ENCODE peak calls at places on chromosomes 7 and 10, in five cellular contexts. J is OCI-LY7, P is H9, G is endothelial cell, Q is astrocyte of the spinal cord. N is an unnamed sample.

GRCh38 chr7:28280516-28280915 is 99.9 kb upstream of the JAZF1 start:
- DNase-seq in J (no peak), P (no peak), G (no peak), Q (no peak), N (no peak)

GRCh38 chr10:122417667-122418066 is 36.8 kb upstream of the ARMS2 start:
- DNase-seq in J (no peak), P (no peak), G (no peak), Q (no peak), N (no peak)

GRCh38 chr7:130994378-130995115 is 260.5 kb upstream of the KLF14 start:
- DNase-seq in J (no peak), P (no peak), G (no peak), Q (no peak), N (no peak)

GRCh38 chr10:72466018-72466417 is 111.3 kb upstream of the DNAJB12 start:
- DNase-seq in J (no peak), P (no peak), G (no peak), Q (no peak), N (no peak)

GRCh38 chr7:38374507-38374906 is 101.1 kb upstream of the TARP start:
- DNase-seq in J (peak; percentile 53), P (no peak), G (peak; percentile 64), Q (peak; percentile 51), N (peak; percentile 61)

GRCh38 chr10:52098130-52098529 is 216.0 kb upstream of the DKK1 start:
- DNase-seq in J (no peak), P (no peak), G (no peak), Q (no peak), N (no peak)

GRCh38 chr10:7484456-7485266 is 73.8 kb upstream of the SFMBT2 start:
- DNase-seq in J (peak; percentile 75), P (no peak), G (no peak), Q (no peak), N (no peak)

GRCh38 chr10:44405038-44405437 is 20.1 kb upstream of the CXCL12 start:
- DNase-seq in J (no peak), P (no peak), G (no peak), Q (no peak), N (no peak)

GRCh38 chr7:122886357-122887081 is at the start of gene CADPS2:
- DNase-seq in J (no peak), P (peak; percentile 83), G (peak; percentile 83), Q (peak; percentile 90), N (peak; percentile 75)
- TF ChIP-seq CTCF in J (no peak), P (no peak), G (no peak), Q (no peak), N (no peak)

GRCh38 chr10:119136084-119136483 is 29.4 kb downstream of the SFXN4 start:
- DNase-seq in J (no peak), P (no peak), G (no peak), Q (no peak), N (no peak)
- TF ChIP-seq CTCF in J (no peak), P (no peak), G (no peak), Q (no peak), N (no peak)

DNA sequence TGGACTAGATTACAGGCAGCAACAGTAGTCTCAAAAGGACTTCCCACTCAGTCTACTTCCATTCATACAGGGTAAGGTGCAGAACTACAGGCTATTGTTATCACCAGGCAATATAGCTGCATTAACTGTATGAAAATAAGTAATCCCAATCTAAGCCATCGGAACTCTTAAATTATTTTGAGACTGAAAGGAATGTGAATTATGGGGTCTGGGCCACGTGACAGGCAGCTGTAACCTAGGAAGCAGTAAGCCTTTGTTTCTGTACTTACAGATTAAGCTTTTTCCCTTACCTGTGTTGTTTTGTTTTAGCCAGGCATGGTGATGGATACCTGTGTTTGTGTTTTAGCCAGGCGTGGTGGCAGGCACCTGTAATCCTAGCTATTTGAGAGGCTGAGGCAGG is 152.4 kb upstream of the TRIM24 start:
- DNase-seq in J (no peak), P (no peak), G (no peak), Q (no peak), N (no peak)
- TF ChIP-seq CTCF in J (no peak), P (no peak), G (no peak), Q (no peak), N (no peak)

GRCh38 chr7:74707216-74707615 is 49.7 kb downstream of the GTF2I start:
- DNase-seq in J (no peak), P (no peak), G (no peak), Q (no peak), N (no peak)

GRCh38 chr7:74713567-74713966 is 56.0 kb downstream of the GTF2I start:
- DNase-seq in J (no peak), P (no peak), G (no peak), Q (no peak), N (no peak)

GRCh38 chr7:74708569-74709275 is 51.2 kb downstream of the GTF2I start:
- DNase-seq in J (no peak), P (no peak), G (no peak), Q (no peak), N (no peak)

DNA sequence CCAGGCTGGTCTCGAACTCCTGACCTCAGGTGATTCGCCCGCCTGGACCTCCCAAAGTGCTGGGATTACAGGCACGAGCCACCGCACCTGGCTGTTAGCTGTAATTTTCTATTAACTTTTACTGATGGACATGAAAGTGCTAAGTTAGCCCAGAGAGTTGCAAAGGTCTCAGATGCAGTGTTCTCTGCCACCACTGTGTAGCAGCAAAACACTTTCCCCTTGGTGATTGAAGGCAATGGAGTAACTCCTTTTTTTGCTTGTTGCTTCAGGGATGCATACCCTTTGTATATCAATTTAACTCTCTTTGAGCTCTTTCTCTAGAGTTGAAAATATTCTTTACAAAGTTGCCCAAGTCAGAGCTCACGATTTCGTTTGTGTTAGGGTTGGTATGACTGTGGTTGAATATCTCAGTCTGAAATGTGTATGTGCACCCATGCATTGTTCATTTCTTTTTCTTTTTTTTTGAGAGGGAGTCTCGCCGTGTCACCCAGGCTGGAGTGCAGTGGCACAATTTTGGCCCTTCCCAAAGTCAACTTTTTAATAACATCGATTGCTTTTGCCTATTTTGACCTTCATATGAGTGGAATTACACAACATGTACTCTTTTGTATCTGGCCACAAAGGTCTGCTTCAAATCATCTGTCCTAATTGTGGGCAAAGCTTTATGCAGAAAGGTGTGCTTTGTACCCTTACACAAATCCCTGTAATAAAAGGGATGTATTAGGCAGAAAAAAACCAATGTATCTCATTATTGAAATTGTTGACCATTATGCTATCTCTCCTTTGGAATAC is 52.6 kb downstream of the GTF2I start:
- DNase-seq in J (peak; percentile 34), P (no peak), G (no peak), Q (no peak), N (no peak)
- TF ChIP-seq CTCF in J (peak; percentile 54), P (peak; percentile 29), G (no peak), Q (peak; percentile 22), N (no peak)

GRCh38 chr7:122092964-122093797 is 50.9 kb downstream of the AASS start:
- DNase-seq in J (peak; percentile 61), P (peak; percentile 71), G (peak; percentile 78), Q (peak; percentile 82), N (peak; percentile 13)
- TF ChIP-seq CTCF in J (peak; percentile 93), P (peak; percentile 90), G (peak; percentile 82), Q (peak; percentile 95), N (peak; percentile 81)

GRCh38 chr10:70146489-70147488 is at the start of gene TYSND1:
- DNase-seq in J (peak; percentile 99), P (peak; percentile 99), G (peak; percentile 98), Q (peak; percentile 98), N (peak; percentile 97)
- TF ChIP-seq CTCF in J (peak; percentile 84), P (peak; percentile 59), G (peak; percentile 78), Q (peak; percentile 84), N (peak; percentile 92)

GRCh38 chr7:128362670-128363069 is 1.2 kb upstream of the PRRT4 start:
- DNase-seq in J (no peak), P (no peak), G (no peak), Q (peak; percentile 40), N (no peak)

GRCh38 chr7:128364166-128364565 is 2.7 kb upstream of the PRRT4 start:
- DNase-seq in J (no peak), P (no peak), G (no peak), Q (no peak), N (no peak)

GRCh38 chr7:128363261-128363721 is 1.8 kb upstream of the PRRT4 start:
- DNase-seq in J (no peak), P (no peak), G (no peak), Q (no peak), N (no peak)

GRCh38 chr7:128359939-128360338 is 1.6 kb downstream of the PRRT4 start:
- DNase-seq in J (no peak), P (no peak), G (no peak), Q (no peak), N (no peak)

GRCh38 chr7:128361463-128362441 is at the start of gene PRRT4:
- DNase-seq in J (no peak), P (no peak), G (peak; percentile 56), Q (no peak), N (peak; percentile 74)
- TF ChIP-seq CTCF in J (no peak), P (peak; percentile 28), G (no peak), Q (peak; percentile 7), N (no peak)

N was measured in GM13976.